ENCODE peak calls at places on chromosome 14, in four cellular contexts. N is HepG2, T is GM12878, D is K562. R is an unnamed sample.

GRCh38 chr14:54774824-54775223 is 127.8 kb downstream of the GCH1 start:
- DNase-seq in N (no peak), T (no peak), D (no peak), R (no peak)

GRCh38 chr14:105168093-105168420 is 519 bp downstream of the JAG2 start:
- DNase-seq in N (no peak), T (no peak), D (peak; percentile 56), R (no peak)

GRCh38 chr14:41549821-41550597 is 56.7 kb upstream of the LRFN5 start:
- DNase-seq in N (no peak), T (no peak), D (no peak), R (no peak)

GRCh38 chr14:74514471-74514932 is 20.9 kb downstream of the ISCA2 start:
- DNase-seq in N (peak; percentile 25), T (no peak), D (no peak), R (no peak)

GRCh38 chr14:89444044-89444443 is 27.0 kb upstream of the FOXN3 start:
- DNase-seq in N (no peak), T (no peak), D (no peak), R (no peak)

GRCh38 chr14:77868552-77869300 is 68.8 kb downstream of the ADCK1 start:
- DNase-seq in N (no peak), T (no peak), D (no peak), R (no peak)

GRCh38 chr14:47857646-47858045 is 182.2 kb upstream of the MDGA2 start:
- DNase-seq in N (no peak), T (no peak), D (no peak), R (no peak)

GRCh38 chr14:95340201-95340697 is 20.5 kb upstream of the CLMN start:
- DNase-seq in N (peak; percentile 61), T (no peak), D (no peak), R (no peak)

GRCh38 chr14:105528859-105529505 is 2.6 kb downstream of the TMEM121 start:
- DNase-seq in N (no peak), T (no peak), D (no peak), R (no peak)

GRCh38 chr14:75295491-75296338 is 17.1 kb downstream of the FOS start:
- DNase-seq in N (no peak), T (no peak), D (peak; percentile 51), R (peak; percentile 78)

GRCh38 chr14:31025335-31026075 is at the start of gene AP4S1:
- DNase-seq in N (peak; percentile 57), T (no peak), D (peak; percentile 36), R (peak; percentile 48)

GRCh38 chr14:65297744-65298143 is 114.8 kb upstream of the FUT8 start:
- DNase-seq in N (peak; percentile 90), T (no peak), D (no peak), R (no peak)

GRCh38 chr14:68791078-68791983 is 1.5 kb downstream of the ZFP36L1 start:
- DNase-seq in N (no peak), T (no peak), D (no peak), R (no peak)

GRCh38 chr14:94650444-94650775 is 38.2 kb downstream of the SERPINA3 start:
- DNase-seq in N (no peak), T (no peak), D (no peak), R (no peak)

GRCh38 chr14:105149146-105149781 is 19.3 kb downstream of the JAG2 start:
- DNase-seq in N (no peak), T (no peak), D (no peak), R (no peak)

GRCh38 chr14:94906577-94906976 is 136.7 kb upstream of the GSC start:
- DNase-seq in N (no peak), T (no peak), D (no peak), R (no peak)

GRCh38 chr14:64688801-64689200 is 15.4 kb upstream of the PLEKHG3 start:
- DNase-seq in N (no peak), T (no peak), D (no peak), R (no peak)

GRCh38 chr14:50475460-50475859 is 56.9 kb downstream of the MAP4K5 start:
- DNase-seq in N (peak; percentile 52), T (no peak), D (no peak), R (no peak)

GRCh38 chr14:103555559-103556337 is 6.7 kb downstream of the BAG5 start:
- DNase-seq in N (no peak), T (no peak), D (no peak), R (no peak)

GRCh38 chr14:90695997-90696681 is 120.1 kb downstream of the TTC7B start:
- DNase-seq in N (no peak), T (no peak), D (no peak), R (no peak)

GRCh38 chr14:91418387-91419043 is 895 bp upstream of the CCDC88C start:
- DNase-seq in N (peak; percentile 38), T (no peak), D (peak; percentile 42), R (peak; percentile 66)

GRCh38 chr14:69573841-69574265 is 818 bp downstream of the CCDC177 start:
- DNase-seq in N (no peak), T (no peak), D (no peak), R (no peak)

GRCh38 chr14:103140316-103141109 is 17.3 kb downstream of the TNFAIP2 start:
- DNase-seq in N (peak; percentile 39), T (peak; percentile 94), D (no peak), R (no peak)

GRCh38 chr14:65922166-65922565 is 509.6 kb downstream of the FUT8 start:
- DNase-seq in N (no peak), T (no peak), D (no peak), R (no peak)

GRCh38 chr14:77682158-77682553 is 25.7 kb downstream of the ALKBH1 start:
- DNase-seq in N (peak; percentile 27), T (no peak), D (no peak), R (no peak)

GRCh38 chr14:52351561-52352491 is 37.7 kb downstream of the PTGER2 start:
- DNase-seq in N (no peak), T (peak; percentile 19), D (no peak), R (no peak)

GRCh38 chr14:104296388-104297312 is 158.3 kb downstream of the KIF26A start:
- DNase-seq in N (no peak), T (no peak), D (no peak), R (no peak)

GRCh38 chr14:91144425-91145145 is 30.7 kb downstream of the DGLUCY start:
- DNase-seq in N (no peak), T (no peak), D (no peak), R (no peak)

GRCh38 chr14:104293231-104293841 is 154.9 kb downstream of the KIF26A start:
- DNase-seq in N (no peak), T (no peak), D (no peak), R (no peak)

GRCh38 chr14:102390064-102390463 is 27.3 kb downstream of the TECPR2 start:
- DNase-seq in N (peak; percentile 9), T (no peak), D (no peak), R (no peak)

GRCh38 chr14:106459971-106460730 is 933.8 kb downstream of the TMEM121 start:
- DNase-seq in N (no peak), T (no peak), D (peak; percentile 10), R (peak; percentile 46)

GRCh38 chr14:103115845-103116572 is 7.3 kb upstream of the TNFAIP2 start:
- DNase-seq in N (no peak), T (no peak), D (no peak), R (no peak)

GRCh38 chr14:89165189-89165809 is 251.7 kb downstream of the FOXN3 start:
- DNase-seq in N (no peak), T (peak; percentile 63), D (peak; percentile 73), R (no peak)

GRCh38 chr14:63759454-63759853 is 31.6 kb upstream of the SGPP1 start:
- DNase-seq in N (no peak), T (peak; percentile 38), D (no peak), R (no peak)

GRCh38 chr14:80764496-80764895 is 177.0 kb downstream of the CEP128 start:
- DNase-seq in N (no peak), T (no peak), D (no peak), R (no peak)

GRCh38 chr14:73100334-73100733 is 36.0 kb upstream of the PSEN1 start:
- DNase-seq in N (no peak), T (no peak), D (no peak), R (no peak)

GRCh38 chr14:22303589-22304195 is 285.3 kb downstream of the DAD1 start:
- DNase-seq in N (no peak), T (no peak), D (peak; percentile 12), R (no peak)

GRCh38 chr14:100842799-100843198 is 16.9 kb downstream of the MEG3 start:
- DNase-seq in N (no peak), T (no peak), D (no peak), R (no peak)
- TF ChIP-seq TARDBP in N (no peak), T (no peak), D (no peak), R (no peak)

GRCh38 chr14:100059433-100059781 is 5.8 kb upstream of the EVL start:
- DNase-seq in N (no peak), T (no peak), D (no peak), R (no peak)

GRCh38 chr14:100065161-100065871 is at the start of gene EVL:
- DNase-seq in N (no peak), T (peak; percentile 81), D (no peak), R (no peak)

GRCh38 chr14:100060766-100061165 is 4.5 kb upstream of the EVL start:
- DNase-seq in N (no peak), T (no peak), D (no peak), R (no peak)

GRCh38 chr14:100063314-100063941 is 1.8 kb upstream of the EVL start:
- DNase-seq in N (no peak), T (no peak), D (no peak), R (no peak)

GRCh38 chr14:100062602-100063001 is 2.6 kb upstream of the EVL start:
- DNase-seq in N (no peak), T (no peak), D (no peak), R (no peak)
- TF ChIP-seq FOXM1 in N (no peak), T (no peak), D (no peak), R (no peak)

GRCh38 chr14:23559010-23559920 is 3.2 kb downstream of the THTPA start:
- DNase-seq in N (peak; percentile 72), T (no peak), D (peak; percentile 68), R (peak; percentile 62)
- TF ChIP-seq TARDBP in N (no peak), T (no peak), D (no peak), R (no peak)

DNA sequence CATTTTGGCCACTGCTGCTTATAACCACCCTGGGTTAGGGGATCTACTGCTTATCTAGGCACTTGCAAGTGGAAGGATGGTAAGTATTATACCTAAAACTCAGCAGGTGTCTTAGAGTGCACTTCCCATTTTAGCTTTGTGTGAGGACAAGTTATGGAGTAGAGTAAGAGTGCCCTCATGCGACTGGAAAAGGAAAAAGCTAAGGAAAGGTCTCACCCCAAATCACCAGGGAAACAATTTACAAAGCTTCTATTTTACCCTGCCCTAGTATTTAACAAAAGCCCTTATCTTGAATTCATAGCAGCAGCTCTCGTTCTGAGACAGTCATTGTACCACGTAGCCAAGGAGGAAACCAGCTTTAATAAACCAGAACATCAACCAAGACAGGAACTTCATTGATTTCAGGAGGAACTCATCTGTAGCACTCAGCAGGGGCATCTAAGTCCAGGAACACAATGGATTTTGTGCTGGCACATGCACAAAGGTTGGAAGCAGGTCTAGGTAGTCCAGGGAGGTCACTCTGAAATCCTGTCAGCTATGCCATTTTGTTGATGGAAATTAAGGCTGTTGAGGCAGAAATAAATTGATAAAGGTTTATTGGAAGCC is 2.9 kb downstream of the RDH12 start:
- DNase-seq in N (peak; percentile 54), T (peak; percentile 45), D (peak; percentile 18), R (peak; percentile 62)
- TF ChIP-seq FOXM1 in N (no peak), T (no peak), D (no peak), R (no peak)

DNA sequence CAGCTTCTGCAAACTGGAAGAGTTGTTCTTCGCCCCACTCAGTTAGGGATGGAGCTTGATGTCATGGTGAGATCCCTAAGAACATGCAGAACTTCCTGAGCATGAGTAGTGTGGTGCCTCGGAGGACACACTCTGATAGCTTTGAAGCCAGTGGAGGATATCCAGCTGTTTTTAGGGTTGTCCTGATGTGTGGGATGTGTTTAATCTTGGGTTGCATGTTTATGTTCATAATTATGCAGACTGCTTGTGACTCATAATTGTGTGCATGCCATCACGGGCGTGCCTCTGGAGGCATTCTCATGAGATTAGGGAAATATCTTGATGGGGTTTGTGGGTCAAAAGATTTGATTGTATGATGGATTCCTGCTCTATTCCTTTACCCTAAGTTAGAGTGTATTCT is 267.4 kb upstream of the PELI2 start:
- DNase-seq in N (no peak), T (no peak), D (no peak), R (no peak)
- TF ChIP-seq TARDBP in N (no peak), T (no peak), D (no peak), R (no peak)